ENCODE peak calls at places on chromosome 16, in seven cellular contexts. S, O, E, N, I, D and J are unnamed samples.

GRCh38 chr16:86443508-86444130 is 66.7 kb upstream of the FOXF1 start:
- DNase-seq in S (no peak), I (no peak), N (no peak), D (no peak), E (no peak), O (no peak), J (no peak)

GRCh38 chr16:82150569-82150968 is 19.5 kb downstream of the MPHOSPH6 start:
- DNase-seq in D (no peak), I (no peak), S (no peak), N (no peak), O (no peak), E (no peak), J (no peak)

GRCh38 chr16:85366031-85366763 is 246.9 kb upstream of the GSE1 start:
- DNase-seq in E (no peak), I (no peak), D (no peak), O (no peak), S (no peak), N (no peak), J (no peak)

GRCh38 chr16:87074635-87075318 is 242.4 kb downstream of the C16orf95 start:
- DNase-seq in N (no peak), D (no peak), S (no peak), E (no peak), O (no peak), I (no peak), J (no peak)

GRCh38 chr16:21101631-21102420 is 48.8 kb downstream of the DNAH3 start:
- DNase-seq in D (peak), I (no peak), N (peak), S (no peak), E (peak), O (peak), J (peak)

GRCh38 chr16:64925166-64925565 is 196.7 kb downstream of the CDH11 start:
- DNase-seq in S (no peak), O (no peak), I (peak), N (no peak), E (no peak), D (no peak), J (no peak)

GRCh38 chr16:57324649-57325223 is 33.8 kb upstream of the CCL22 start:
- DNase-seq in N (no peak), E (no peak), S (no peak), D (no peak), I (no peak), O (no peak), J (no peak)

GRCh38 chr16:16045879-16046278 is 96.5 kb downstream of the ABCC1 start:
- DNase-seq in I (no peak), E (peak), D (no peak), S (no peak), N (no peak), O (no peak), J (no peak)

GRCh38 chr16:59543641-59544040 is 809.5 kb upstream of the GOT2 start:
- DNase-seq in E (no peak), I (no peak), O (no peak), N (no peak), D (no peak), S (peak), J (no peak)

GRCh38 chr16:28843766-28844165 is 2.4 kb downstream of the TUFM start:
- DNase-seq in D (no peak), S (no peak), N (no peak), E (no peak), O (no peak), I (no peak), J (no peak)

GRCh38 chr16:25108054-25108453 is 3.5 kb upstream of the LCMT1 start:
- DNase-seq in D (no peak), N (peak), O (peak), I (no peak), E (peak), S (no peak), J (no peak)

GRCh38 chr16:89194340-89195311 is 5.7 kb downstream of the SLC22A31 start:
- DNase-seq in S (no peak), E (no peak), D (peak), O (no peak), I (no peak), N (no peak), J (no peak)

GRCh38 chr16:70737377-70738082 is 51.7 kb upstream of the MTSS2 start:
- DNase-seq in E (peak), I (peak), D (peak), O (peak), N (peak), S (peak), J (no peak)

GRCh38 chr16:9114842-9115241 is 23.4 kb downstream of the HAPSTR1 start:
- DNase-seq in N (no peak), S (no peak), O (no peak), I (no peak), E (no peak), D (no peak), J (no peak)

GRCh38 chr16:81237282-81237681 is 1.2 kb upstream of the BCO1 start:
- DNase-seq in S (no peak), O (peak), I (peak), N (no peak), D (peak), E (no peak), J (no peak)

GRCh38 chr16:46691720-46692119 is 2.3 kb downstream of the ORC6 start:
- DNase-seq in D (no peak), E (no peak), S (no peak), I (no peak), N (no peak), O (no peak), J (no peak)

GRCh38 chr16:71780521-71781089 is 28.0 kb downstream of the AP1G1 start:
- DNase-seq in O (no peak), S (no peak), I (no peak), D (no peak), E (no peak), N (no peak), J (no peak)

GRCh38 chr16:57612494-57612893 is 15.9 kb upstream of the ADGRG1 start:
- DNase-seq in N (no peak), I (no peak), D (no peak), O (peak), S (no peak), E (no peak), J (no peak)

GRCh38 chr16:12081048-12081404 is 104.5 kb downstream of the SNX29 start:
- DNase-seq in O (no peak), N (no peak), S (no peak), E (no peak), D (no peak), I (no peak), J (no peak)

GRCh38 chr16:15587152-15587825 is 55.7 kb downstream of the MARF1 start:
- DNase-seq in D (no peak), I (no peak), O (no peak), N (no peak), E (no peak), S (no peak), J (no peak)

GRCh38 chr16:1108299-1109252 is 12.5 kb upstream of the C1QTNF8 start:
- DNase-seq in E (no peak), D (peak), S (peak), I (peak), N (no peak), O (peak), J (no peak)

GRCh38 chr16:56683424-56684162 is 1.3 kb downstream of the MT1X start:
- DNase-seq in I (no peak), E (no peak), N (no peak), S (no peak), O (no peak), D (no peak), J (no peak)

GRCh38 chr16:87286839-87287626 is 30.2 kb downstream of the C16orf95 start:
- DNase-seq in I (no peak), S (no peak), D (no peak), E (no peak), O (no peak), N (no peak), J (no peak)

GRCh38 chr16:2244926-2245795 is 6.2 kb downstream of the ECI1 start:
- DNase-seq in S (no peak), E (no peak), N (no peak), D (no peak), I (no peak), O (no peak), J (no peak)

GRCh38 chr16:88703486-88704309 is 2.5 kb downstream of the RNF166 start:
- DNase-seq in E (peak), D (no peak), I (no peak), N (peak), S (no peak), O (peak), J (peak)

GRCh38 chr16:25838724-25839186 is 147.0 kb downstream of the HS3ST4 start:
- DNase-seq in S (peak), I (peak), D (no peak), O (peak), N (peak), E (peak), J (peak)

GRCh38 chr16:30997887-30998711 is 12.3 kb downstream of the STX1B start:
- DNase-seq in O (no peak), E (no peak), N (no peak), S (peak), D (no peak), I (no peak), J (no peak)

GRCh38 chr16:58127634-58128033 is 1.5 kb downstream of the CFAP20 start:
- DNase-seq in O (no peak), S (no peak), N (no peak), D (no peak), I (no peak), E (peak), J (peak)

GRCh38 chr16:14338969-14339368 is 267.9 kb downstream of the MRTFB start:
- DNase-seq in S (no peak), N (no peak), E (no peak), O (no peak), D (no peak), I (no peak), J (no peak)

GRCh38 chr16:64453643-64454042 is 668.2 kb downstream of the CDH11 start:
- DNase-seq in S (no peak), I (no peak), D (no peak), O (no peak), N (no peak), E (no peak), J (no peak)

GRCh38 chr16:11679941-11680911 is 12.0 kb downstream of the SNN start:
- DNase-seq in S (no peak), D (no peak), N (no peak), E (no peak), I (no peak), O (no peak), J (no peak)

GRCh38 chr16:30615358-30616076 is 5.3 kb upstream of the ZNF689 start:
- DNase-seq in I (no peak), D (peak), E (peak), O (peak), S (no peak), N (peak), J (peak)

GRCh38 chr16:80174416-80174815 is 366.4 kb upstream of the DYNLRB2 start:
- DNase-seq in S (peak), O (no peak), I (no peak), E (no peak), N (no peak), D (no peak), J (no peak)

GRCh38 chr16:58409316-58409973 is 17.2 kb downstream of the GINS3 start:
- DNase-seq in O (no peak), N (no peak), S (peak), E (no peak), D (peak), I (no peak), J (no peak)